ENCODE peak calls at places on chromosome 3, in four cellular contexts. U is activated gamma-delta T cell treated with Interleukin-2 at 50 U/mL for 16 hours, J is Right ventricle myocardium inferior, Y is NCI-H524. F is an unnamed sample.

GRCh38 chr3:160808838-160809237 is 52.8 kb downstream of the PPM1L start:
- DNase-seq in J (peak), U (no peak), Y (no peak), F (no peak)

GRCh38 chr3:116492379-116492778 is 47.1 kb upstream of the LSAMP start:
- DNase-seq in U (no peak), J (no peak), Y (no peak), F (no peak)

GRCh38 chr3:187748050-187748481 is 2.8 kb upstream of the BCL6 start:
- DNase-seq in J (peak), Y (peak), U (peak), F (peak)

GRCh38 chr3:177451940-177452484 is 254.7 kb upstream of the TBL1XR1 start:
- DNase-seq in Y (no peak), J (no peak), U (no peak), F (no peak)

GRCh38 chr3:23112491-23112890 is 90.6 kb upstream of the UBE2E2 start:
- DNase-seq in Y (no peak), U (no peak), J (no peak), F (no peak)

GRCh38 chr3:120424506-120424905 is 26.3 kb downstream of the FSTL1 start:
- DNase-seq in U (no peak), J (no peak), Y (no peak), F (no peak)

GRCh38 chr3:129023909-129024308 is 22.8 kb downstream of the EFCC1 start:
- DNase-seq in U (no peak), Y (peak), J (no peak), F (no peak)

GRCh38 chr3:20990896-20991295 is 760.1 kb downstream of the ZNF385D start:
- DNase-seq in Y (no peak), U (no peak), J (no peak), F (no peak)

GRCh38 chr3:191382661-191383060 is 52.3 kb upstream of the UTS2B start:
- DNase-seq in Y (no peak), U (no peak), J (no peak), F (no peak)

GRCh38 chr3:46208167-46208704 is at the start of gene CCR1:
- DNase-seq in J (peak), U (peak), Y (peak), F (no peak)

GRCh38 chr3:155138677-155139076 is 58.6 kb downstream of the MME start:
- DNase-seq in Y (no peak), U (no peak), J (no peak), F (no peak)

GRCh38 chr3:123636431-123636841 is 51.6 kb upstream of the HACD2 start:
- DNase-seq in Y (peak), U (no peak), J (no peak), F (peak)

GRCh38 chr3:69830147-69830546 is 90.9 kb downstream of the MITF start:
- DNase-seq in Y (no peak), J (peak), U (no peak), F (no peak)

GRCh38 chr3:58122936-58123700 is 87.7 kb downstream of the DNASE1L3 start:
- DNase-seq in U (no peak), J (no peak), Y (no peak), F (no peak)

GRCh38 chr3:12508316-12508715 is 24.0 kb downstream of the TSEN2 start:
- DNase-seq in U (no peak), J (no peak), Y (no peak), F (no peak)

GRCh38 chr3:5126586-5126985 is 4.5 kb downstream of the ARL8B start:
- DNase-seq in J (no peak), U (no peak), Y (no peak), F (no peak)

GRCh38 chr3:13579089-13579488 is 30.2 kb downstream of the FBLN2 start:
- DNase-seq in U (no peak), Y (no peak), J (no peak), F (no peak)

GRCh38 chr3:113169876-113170452 is 41.4 kb upstream of the BOC start:
- DNase-seq in U (no peak), Y (no peak), J (no peak), F (no peak)

GRCh38 chr3:20323307-20323927 is 137.4 kb upstream of the SGO1 start:
- DNase-seq in Y (peak), U (no peak), J (no peak), F (no peak)

GRCh38 chr3:12993022-12993622 is 80.1 kb downstream of the IQSEC1 start:
- DNase-seq in J (no peak), U (no peak), Y (no peak), F (no peak)

GRCh38 chr3:160684368-160684740 is 7.4 kb downstream of the ARL14 start:
- DNase-seq in U (no peak), Y (no peak), J (no peak), F (no peak)

GRCh38 chr3:177772908-177773557 is 575.8 kb upstream of the TBL1XR1 start:
- DNase-seq in Y (peak), U (no peak), J (no peak), F (no peak)

GRCh38 chr3:71978150-71978721 is 193.3 kb upstream of the PROK2 start:
- DNase-seq in J (no peak), Y (no peak), U (no peak), F (no peak)

GRCh38 chr3:147162743-147163142 is 243.6 kb downstream of the ZIC4 start:
- DNase-seq in Y (no peak), J (no peak), U (no peak), F (no peak)

GRCh38 chr3:52779411-52780297 is 2.3 kb downstream of the ITIH1 start:
- DNase-seq in Y (no peak), J (no peak), U (no peak), F (no peak)

GRCh38 chr3:184593201-184593922 is 31.8 kb downstream of the EPHB3 start:
- DNase-seq in Y (no peak), U (no peak), J (no peak), F (peak)

GRCh38 chr3:43996379-43997301 is 245.0 kb upstream of the TOPAZ1 start:
- DNase-seq in U (no peak), J (no peak), Y (peak), F (peak)

GRCh38 chr3:98741121-98741716 is 21.9 kb upstream of the ST3GAL6 start:
- DNase-seq in U (no peak), Y (no peak), J (no peak), F (no peak)

GRCh38 chr3:186307594-186307993 is 54.4 kb downstream of the DGKG start:
- DNase-seq in Y (no peak), J (no peak), U (no peak), F (no peak)

GRCh38 chr3:52834871-52835501 is at the start of gene MUSTN1:
- DNase-seq in Y (peak), J (no peak), U (no peak), F (no peak)

GRCh38 chr3:196055683-196056270 is 26.1 kb downstream of the TFRC start:
- DNase-seq in Y (no peak), J (peak), U (no peak), F (no peak)

GRCh38 chr3:81716870-81717509 is 44.5 kb downstream of the GBE1 start:
- DNase-seq in J (no peak), U (no peak), Y (peak), F (peak)

GRCh38 chr3:122594025-122594424 is 16.6 kb downstream of the PARP15 start:
- DNase-seq in U (no peak), Y (no peak), J (no peak), F (no peak)

GRCh38 chr3:96779810-96780209 is 34.6 kb upstream of the EPHA6 start:
- DNase-seq in Y (no peak), J (no peak), U (no peak), F (peak)

GRCh38 chr3:39808467-39809180 is 785 bp upstream of the MYRIP start:
- DNase-seq in U (no peak), J (peak), Y (peak), F (peak)

GRCh38 chr3:52682016-52682415 is 3.7 kb downstream of the PBRM1 start:
- DNase-seq in U (no peak), J (no peak), Y (peak), F (peak)

GRCh38 chr3:47000198-47000815 is 20.8 kb downstream of the NBEAL2 start:
- DNase-seq in Y (no peak), J (peak), U (no peak), F (no peak)

GRCh38 chr3:157495846-157496245 is 7.4 kb downstream of the VEPH1 start:
- DNase-seq in Y (no peak), U (no peak), J (no peak), F (no peak)